ENCODE peak calls at places on chromosomes 7 and 10, in nine cellular contexts. J, K, Y, C, H, V, L, Q and N are unnamed samples.

GRCh38 chr7:43108255-43109011 is 4.0 kb upstream of the HECW1 start:
- DNase-seq in J (peak; percentile 83), K (peak; percentile 3), Y (peak; percentile 26), C (peak; percentile 13), H (peak; percentile 33), V (peak; percentile 66), L (no peak), Q (peak; percentile 64), N (no peak)

GRCh38 chr7:4769753-4770152 is 5.7 kb upstream of the AP5Z1 start:
- DNase-seq in J (no peak), K (no peak), Y (no peak), C (no peak), H (no peak), V (no peak), L (no peak), Q (peak; percentile 27), N (no peak)

GRCh38 chr7:131173148-131173890 is 154.4 kb upstream of the MKLN1 start:
- DNase-seq in J (no peak), K (no peak), Y (no peak), C (no peak), H (no peak), V (peak; percentile 62), L (no peak), Q (peak; percentile 87), N (peak; percentile 53)

GRCh38 chr10:31645786-31646185 is 282.8 kb downstream of the ARHGAP12 start:
- DNase-seq in J (no peak), K (no peak), Y (no peak), C (no peak), H (no peak), V (no peak), L (no peak), Q (peak; percentile 68), N (no peak)

GRCh38 chr10:116056445-116057293 is 216.3 kb downstream of the GFRA1 start:
- DNase-seq in J (no peak), K (no peak), Y (no peak), C (no peak), H (no peak), V (no peak), L (no peak), Q (no peak), N (peak; percentile 15)

GRCh38 chr7:68792351-68792750 is 805.9 kb upstream of the AUTS2 start:
- DNase-seq in J (no peak), K (no peak), Y (no peak), C (no peak), H (no peak), V (no peak), L (no peak), Q (no peak), N (no peak)

GRCh38 chr10:17273403-17273802 is 45.4 kb downstream of the VIM start:
- DNase-seq in J (no peak), K (no peak), Y (peak; percentile 33), C (no peak), H (no peak), V (peak; percentile 88), L (no peak), Q (peak; percentile 60), N (peak; percentile 24)

GRCh38 chr10:128095023-128095752 is 31.0 kb downstream of the MKI67 start:
- DNase-seq in J (no peak), K (no peak), Y (no peak), C (no peak), H (peak; percentile 16), V (no peak), L (no peak), Q (no peak), N (no peak)

GRCh38 chr10:101840102-101840684 is 3.4 kb downstream of the KCNIP2 start:
- DNase-seq in J (no peak), K (no peak), Y (no peak), C (no peak), H (no peak), V (no peak), L (no peak), Q (peak; percentile 29), N (no peak)

GRCh38 chr7:48389977-48390376 is 218.7 kb downstream of the ABCA13 start:
- DNase-seq in J (no peak), K (peak; percentile 9), Y (peak; percentile 3), C (no peak), H (no peak), V (peak; percentile 33), L (peak; percentile 12), Q (peak; percentile 80), N (peak; percentile 3)

GRCh38 chr7:2411815-2412586 is 8.6 kb downstream of the CHST12 start:
- DNase-seq in J (no peak), K (no peak), Y (no peak), C (no peak), H (no peak), V (no peak), L (no peak), Q (no peak), N (no peak)

GRCh38 chr7:66250711-66251110 is 45.6 kb downstream of the TPST1 start:
- DNase-seq in J (no peak), K (no peak), Y (no peak), C (no peak), H (no peak), V (peak; percentile 89), L (no peak), Q (peak; percentile 98), N (peak; percentile 23)

GRCh38 chr10:33965795-33966581 is 631.5 kb upstream of the NRP1 start:
- DNase-seq in J (no peak), K (peak; percentile 20), Y (no peak), C (no peak), H (no peak), V (peak; percentile 1), L (no peak), Q (no peak), N (no peak)

GRCh38 chr10:18140149-18140956 is at the start of gene CACNB2:
- DNase-seq in J (peak; percentile 46), K (no peak), Y (peak; percentile 23), C (no peak), H (no peak), V (peak; percentile 56), L (peak; percentile 15), Q (peak; percentile 44), N (no peak)

GRCh38 chr10:86123745-86124144 is 242.8 kb downstream of the GRID1 start:
- DNase-seq in J (no peak), K (no peak), Y (no peak), C (no peak), H (no peak), V (no peak), L (no peak), Q (no peak), N (no peak)

GRCh38 chr10:69636626-69637550 is 6.8 kb downstream of the FAM241B start:
- DNase-seq in J (no peak), K (no peak), Y (no peak), C (no peak), H (peak; percentile 29), V (peak; percentile 40), L (no peak), Q (peak; percentile 14), N (no peak)

GRCh38 chr10:124705021-124705740 is 39.0 kb downstream of the FAM53B start:
- DNase-seq in J (no peak), K (no peak), Y (no peak), C (no peak), H (no peak), V (no peak), L (no peak), Q (no peak), N (no peak)

GRCh38 chr7:36884863-36885262 is 160.6 kb upstream of the AOAH start:
- DNase-seq in J (no peak), K (no peak), Y (no peak), C (no peak), H (no peak), V (no peak), L (no peak), Q (no peak), N (no peak)

GRCh38 chr7:90816511-90817142 is 220.5 kb downstream of the CDK14 start:
- DNase-seq in J (no peak), K (no peak), Y (peak; percentile 94), C (no peak), H (no peak), V (peak; percentile 94), L (peak; percentile 36), Q (peak; percentile 97), N (peak; percentile 86)

GRCh38 chr10:83954193-83954794 is 185.0 kb upstream of the GHITM start:
- DNase-seq in J (no peak), K (peak; percentile 44), Y (no peak), C (no peak), H (no peak), V (no peak), L (no peak), Q (no peak), N (no peak)

GRCh38 chr10:60170250-60170649 is 219.4 kb downstream of the ANK3 start:
- DNase-seq in J (no peak), K (no peak), Y (no peak), C (no peak), H (no peak), V (no peak), L (no peak), Q (peak; percentile 8), N (no peak)

GRCh38 chr7:18086165-18087030 is 58.8 kb upstream of the PRPS1L1 start:
- DNase-seq in J (peak; percentile 12), K (peak; percentile 1), Y (no peak), C (no peak), H (no peak), V (peak; percentile 22), L (no peak), Q (peak; percentile 13), N (no peak)

GRCh38 chr10:112383325-112383724 is 9.4 kb downstream of the ACSL5 start:
- DNase-seq in J (no peak), K (no peak), Y (no peak), C (no peak), H (no peak), V (peak; percentile 84), L (peak; percentile 11), Q (peak; percentile 53), N (no peak)

GRCh38 chr7:7103343-7104313 is 78.7 kb upstream of the C1GALT1 start:
- DNase-seq in J (no peak), K (peak; percentile 51), Y (peak; percentile 70), C (no peak), H (no peak), V (peak; percentile 71), L (peak; percentile 39), Q (peak; percentile 87), N (peak; percentile 21)

GRCh38 chr10:18527692-18528091 is 123.7 kb downstream of the NSUN6 start:
- DNase-seq in J (no peak), K (no peak), Y (no peak), C (no peak), H (no peak), V (no peak), L (no peak), Q (no peak), N (no peak)

GRCh38 chr10:114346176-114347031 is 57.9 kb downstream of the AFAP1L2 start:
- DNase-seq in J (peak; percentile 51), K (no peak), Y (no peak), C (no peak), H (no peak), V (no peak), L (no peak), Q (no peak), N (no peak)

GRCh38 chr7:107318523-107319160 is 149.8 kb downstream of the HBP1 start:
- DNase-seq in J (no peak), K (no peak), Y (peak; percentile 28), C (no peak), H (no peak), V (no peak), L (peak; percentile 5), Q (peak; percentile 65), N (no peak)

GRCh38 chr7:95056107-95056689 is 148.8 kb downstream of the PPP1R9A start:
- DNase-seq in J (no peak), K (no peak), Y (no peak), C (no peak), H (no peak), V (peak; percentile 51), L (no peak), Q (no peak), N (no peak)

GRCh38 chr10:909831-910230 is 21.7 kb downstream of the LARP4B start:
- DNase-seq in J (no peak), K (no peak), Y (no peak), C (no peak), H (no peak), V (peak; percentile 53), L (no peak), Q (peak; percentile 64), N (peak; percentile 20)

GRCh38 chr10:14782691-14783363 is 8.1 kb upstream of the FAM107B start:
- DNase-seq in J (no peak), K (peak; percentile 71), Y (no peak), C (no peak), H (no peak), V (peak; percentile 94), L (no peak), Q (peak; percentile 45), N (no peak)